ENCODE peak calls at places on chromosomes 2 and 18, in ten cellular contexts. B is neuronal stem cell; S is H9; F is aorta; H is IMR-90; N is SK-N-SH; Y is CD8-positive, alpha-beta T cell; Z is body of pancreas; D is endothelial cell of umbilical vein; C is H1. K is an unnamed sample. For H3K4me1, H3K27me3 and H3K9me3, the result is how much of the 10 kb centered on the place peaks cover.

GRCh38 chr18:62658028-62658427 is 57.3 kb upstream of the PHLPP1 start:
- DNase-seq in N (no peak), D (no peak), H (no peak), B (no peak), C (no peak), Y (no peak), F (no peak), S (no peak), Z (no peak), K (no peak)

GRCh38 chr2:72778410-72778809 is 47.4 kb downstream of the EXOC6B start:
- DNase-seq in Y (no peak), S (no peak), B (no peak), D (peak), C (no peak), Z (no peak), H (peak), F (no peak), N (no peak), K (peak)

GRCh38 chr2:1947316-1947715 is 203.0 kb upstream of the PXDN start:
- DNase-seq in C (no peak), S (no peak), Z (no peak), D (no peak), F (no peak), N (no peak), H (no peak), Y (no peak), B (no peak), K (no peak)

GRCh38 chr18:54946149-54946581 is 13.1 kb downstream of the CCDC68 start:
- DNase-seq in H (peak), Y (no peak), D (peak), C (no peak), N (no peak), Z (peak), B (no peak), F (no peak), S (no peak), K (peak)

GRCh38 chr2:30708491-30709290 is 98.6 kb downstream of the CAPN13 start:
- DNase-seq in F (no peak), S (peak), D (no peak), Z (no peak), Y (no peak), C (peak), N (no peak), B (no peak), H (peak), K (peak)

GRCh38 chr2:47512581-47513083 is 109.7 kb downstream of the MSH2 start:
- DNase-seq in Y (no peak), H (peak), N (peak), S (no peak), C (no peak), D (peak), F (no peak), Z (no peak), B (no peak), K (no peak)

GRCh38 chr18:56789004-56789888 is 138.1 kb downstream of the WDR7 start:
- DNase-seq in C (peak), Z (peak), D (peak), H (peak), B (no peak), S (peak), Y (no peak), N (peak), F (no peak), K (peak)

GRCh38 chr2:223041527-223042109 is 10.4 kb upstream of the KCNE4 start:
- DNase-seq in D (peak), F (peak), N (no peak), S (peak), B (no peak), Z (peak), H (peak), C (no peak), Y (no peak), K (peak)

GRCh38 chr2:133109772-133110171 is 439.8 kb upstream of the LYPD1 start:
- DNase-seq in S (no peak), Z (no peak), Y (no peak), B (no peak), F (no peak), H (peak), N (no peak), C (no peak), D (no peak), K (peak)

GRCh38 chr2:61499060-61499459 is 28.2 kb upstream of the USP34 start:
- DNase-seq in Y (no peak), S (no peak), B (no peak), F (no peak), C (no peak), H (no peak), Z (no peak), D (no peak), N (no peak), K (no peak)

GRCh38 chr2:20015482-20016083 is 3.1 kb upstream of the MATN3 start:
- DNase-seq in D (peak), H (peak), N (peak), S (no peak), Z (no peak), C (no peak), Y (no peak), F (no peak), B (peak), K (peak)

DNA sequence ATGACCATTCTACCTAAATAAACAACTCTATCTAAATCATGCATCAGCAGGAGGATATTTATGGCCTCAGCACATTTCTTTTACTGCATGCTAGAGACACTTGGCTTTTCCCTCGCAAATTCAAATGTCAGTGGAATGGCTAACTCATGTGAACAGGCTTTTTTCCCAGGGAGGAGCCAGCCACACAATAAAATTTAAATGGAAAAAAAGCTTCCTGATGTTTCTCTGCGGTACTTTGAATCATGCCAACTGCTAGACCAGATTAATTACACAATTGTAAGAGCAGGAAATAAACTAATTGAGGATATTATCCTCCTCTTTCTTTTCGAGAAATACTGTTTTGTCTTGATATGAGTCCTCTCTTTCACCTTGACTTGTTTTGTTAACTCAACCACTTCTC is 676.3 kb downstream of the IRS1 start:
- DNase-seq in Y (no peak), B (no peak), H (no peak), Z (no peak), C (no peak), N (no peak), D (no peak), S (no peak), F (no peak), K (peak)
- H3K4me1 ChIP-seq in Y (under half), B (under half), H (under half), Z (under half), C (under half), N (under half), D (under half), S (under half), F (under half), K (under half)

GRCh38 chr2:18357537-18357936 is 202.9 kb downstream of the RDH14 start:
- DNase-seq in C (no peak), H (no peak), N (no peak), F (no peak), Z (no peak), Y (no peak), D (no peak), B (no peak), S (no peak), K (no peak)

GRCh38 chr2:18368008-18368407 is 192.4 kb downstream of the RDH14 start:
- DNase-seq in N (no peak), B (no peak), Y (no peak), Z (no peak), C (no peak), H (peak), S (no peak), D (no peak), F (no peak), K (no peak)

GRCh38 chr2:18365346-18365745 is 195.1 kb downstream of the RDH14 start:
- DNase-seq in F (no peak), B (no peak), Y (no peak), D (no peak), Z (no peak), S (no peak), H (no peak), C (no peak), N (no peak), K (no peak)

GRCh38 chr2:18363348-18363747 is 197.1 kb downstream of the RDH14 start:
- DNase-seq in S (no peak), B (no peak), Y (no peak), F (no peak), Z (no peak), D (no peak), C (no peak), N (no peak), H (no peak), K (no peak)

GRCh38 chr2:18362696-18363095 is 197.8 kb downstream of the RDH14 start:
- DNase-seq in H (peak), Y (no peak), D (no peak), S (no peak), N (no peak), F (no peak), B (no peak), C (no peak), Z (no peak), K (peak)
- H3K27me3 ChIP-seq in H (under half), Y (under half), D (under half), S (under half), N (under half), F (under half), B (under half), C (under half), Z (under half), K (under half)

GRCh38 chr18:75076286-75076685 is 132.7 kb downstream of the PTGR3 start:
- DNase-seq in H (no peak), Z (no peak), Y (no peak), B (no peak), N (no peak), D (no peak), C (peak), F (no peak), S (no peak), K (no peak)
- H3K9me3 ChIP-seq in H (under half), Z (under half), Y (under half), B (under half), N (under half), D (under half), C (under half), F (under half), S (under half), K (under half)

GRCh38 chr18:25229080-25229479 is 122.9 kb downstream of the ZNF521 start:
- DNase-seq in Y (no peak), Z (no peak), H (peak), B (no peak), F (no peak), C (no peak), D (peak), S (no peak), N (peak), K (peak)

GRCh38 chr18:25229858-25230257 is 122.1 kb downstream of the ZNF521 start:
- DNase-seq in S (no peak), B (no peak), Z (no peak), D (no peak), H (no peak), Y (no peak), N (no peak), C (no peak), F (no peak), K (no peak)

GRCh38 chr18:25231327-25231691 is 120.7 kb downstream of the ZNF521 start:
- DNase-seq in Y (no peak), B (no peak), F (no peak), N (no peak), Z (no peak), H (no peak), C (no peak), S (no peak), D (no peak), K (no peak)

GRCh38 chr18:25228410-25228809 is 123.6 kb downstream of the ZNF521 start:
- DNase-seq in S (no peak), H (no peak), C (no peak), Z (no peak), N (no peak), F (no peak), Y (no peak), D (peak), B (no peak), K (no peak)

DNA sequence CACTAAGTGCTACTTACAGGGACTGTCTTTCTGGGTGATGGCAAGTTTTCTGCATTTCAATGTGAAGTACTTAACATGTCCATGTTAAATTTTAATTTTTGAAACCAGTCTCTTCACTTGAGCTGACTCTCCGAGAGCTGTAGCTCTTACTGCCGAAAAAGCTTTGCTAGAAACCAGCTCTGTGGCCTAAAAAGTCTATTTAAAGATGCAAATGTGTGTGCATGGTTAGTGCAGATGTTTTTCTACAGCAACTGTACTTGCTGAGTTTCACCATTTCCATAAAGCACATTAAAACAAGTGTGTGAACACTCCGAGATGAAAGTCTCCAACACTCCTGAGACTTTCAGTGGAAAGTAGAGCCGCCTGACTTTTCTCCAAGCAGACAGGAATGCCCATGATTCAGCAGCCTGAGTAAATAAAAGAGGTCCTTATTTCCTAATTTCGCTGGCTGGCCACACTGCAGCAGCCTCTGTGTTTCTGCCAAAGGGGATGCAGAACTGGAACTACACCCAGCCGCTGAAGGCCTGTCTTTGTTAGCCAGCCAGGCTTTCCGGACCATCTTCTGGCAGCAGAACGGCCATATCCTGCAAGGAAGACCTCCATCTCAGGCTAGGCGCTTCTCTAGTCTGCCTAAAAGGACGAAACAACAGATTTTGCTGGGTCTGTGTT is 121.2 kb downstream of the ZNF521 start:
- DNase-seq in H (peak), F (peak), S (no peak), D (peak), B (no peak), C (no peak), Y (no peak), Z (peak), N (no peak), K (peak)
- H3K4me1 ChIP-seq in H (under half), F (under half), S (under half), D (half or more), B (under half), C (under half), Y (under half), Z (under half), N (under half), K (under half)

GRCh38 chr18:595571-595970 is 1.2 kb upstream of the CLUL1 start:
- DNase-seq in H (no peak), F (no peak), N (no peak), Z (no peak), C (no peak), D (no peak), S (no peak), B (no peak), Y (no peak), K (no peak)
- H3K27me3 ChIP-seq in H (under half), F (under half), N (under half), Z (under half), C (under half), D (under half), S (under half), B (under half), Y (under half), K (under half)

GRCh38 chr2:28523873-28524272 is 28.0 kb downstream of the PLB1 start:
- DNase-seq in S (no peak), Z (no peak), N (no peak), C (no peak), B (no peak), H (no peak), Y (no peak), F (no peak), D (no peak), K (no peak)

GRCh38 chr2:28522479-28522878 is 26.6 kb downstream of the PLB1 start:
- DNase-seq in B (peak), N (no peak), C (no peak), Z (no peak), H (no peak), Y (no peak), F (no peak), D (no peak), S (no peak), K (no peak)

GRCh38 chr2:28525481-28525880 is 29.6 kb downstream of the PLB1 start:
- DNase-seq in N (no peak), Z (no peak), B (no peak), S (no peak), Y (no peak), F (no peak), H (no peak), D (no peak), C (no peak), K (no peak)

GRCh38 chr2:28516950-28517349 is 21.1 kb downstream of the PLB1 start:
- DNase-seq in F (no peak), Z (no peak), C (no peak), S (no peak), D (no peak), H (no peak), N (no peak), B (no peak), Y (no peak), K (no peak)

GRCh38 chr2:28521663-28522062 is 25.8 kb downstream of the PLB1 start:
- DNase-seq in Y (no peak), S (no peak), C (no peak), B (no peak), H (no peak), Z (no peak), N (no peak), D (no peak), F (no peak), K (no peak)
- H3K9me3 ChIP-seq in Y (under half), S (under half), C (under half), B (under half), H (under half), Z (under half), N (under half), D (under half), F (under half), K (under half)